ENCODE peak calls at places on chromosomes 6 and 20, in nine cellular contexts. K, O, C, E, I, G, L, T and W are unnamed samples.
A peak's percentile ranks its signal among the peaks of the same experiment; 100 is the strongest.

GRCh38 chr6:30890646-30891449 is 6.5 kb downstream of the DDR1 start:
- DNase-seq in G (no peak), O (peak; percentile 63), C (no peak), E (no peak), L (peak; percentile 7), T (no peak), I (no peak), K (no peak), W (no peak)

GRCh38 chr20:44714701-44715494 is at the start of gene CCN5:
- DNase-seq in T (no peak), G (peak; percentile 68), C (peak; percentile 91), O (peak; percentile 85), K (peak; percentile 64), I (peak; percentile 89), E (peak; percentile 97), L (peak; percentile 80), W (peak; percentile 88)

GRCh38 chr6:40315055-40315454 is 272.1 kb downstream of the LRFN2 start:
- DNase-seq in G (no peak), K (no peak), L (no peak), C (no peak), T (no peak), O (no peak), I (no peak), E (no peak), W (no peak)

GRCh38 chr6:136927313-136927712 is 5.2 kb downstream of the SLC35D3 start:
- DNase-seq in E (no peak), T (no peak), I (peak; percentile 6), O (no peak), L (no peak), G (peak; percentile 10), C (peak; percentile 25), K (peak; percentile 10), W (no peak)

GRCh38 chr20:22373164-22373895 is 211.0 kb downstream of the FOXA2 start:
- DNase-seq in T (no peak), C (no peak), L (no peak), E (no peak), I (no peak), O (no peak), G (no peak), K (no peak), W (no peak)

GRCh38 chr20:14963262-14963663 is 625.9 kb upstream of the FLRT3 start:
- DNase-seq in I (peak; percentile 94), O (no peak), K (no peak), T (no peak), L (no peak), C (peak; percentile 4), E (no peak), G (peak; percentile 35), W (no peak)

GRCh38 chr6:52233975-52234823 is 10.1 kb downstream of the IL17F start:
- DNase-seq in K (peak; percentile 63), E (no peak), T (no peak), O (no peak), C (peak; percentile 52), I (peak; percentile 90), L (no peak), G (peak; percentile 68), W (no peak)

GRCh38 chr6:85637579-85637978 is 5.1 kb downstream of the SYNCRIP start:
- DNase-seq in L (no peak), K (no peak), C (no peak), G (no peak), O (no peak), T (no peak), I (no peak), E (no peak), W (no peak)

GRCh38 chr6:130035211-130035610 is 16.8 kb downstream of the L3MBTL3 start:
- DNase-seq in L (no peak), E (no peak), T (no peak), K (peak; percentile 34), G (no peak), O (no peak), C (no peak), I (no peak), W (no peak)

GRCh38 chr20:9590189-9590588 is 75.8 kb downstream of the LAMP5 start:
- DNase-seq in C (peak; percentile 15), K (peak; percentile 77), E (no peak), L (no peak), G (no peak), T (no peak), O (no peak), I (peak; percentile 99), W (no peak)

GRCh38 chr6:105492706-105493673 is 90.1 kb upstream of the PREP start:
- DNase-seq in I (peak; percentile 31), K (peak; percentile 47), T (no peak), C (no peak), O (no peak), G (no peak), L (no peak), E (no peak), W (no peak)

GRCh38 chr6:165925474-165926156 is 242.0 kb downstream of the TBXT start:
- DNase-seq in K (peak; percentile 61), I (no peak), C (no peak), T (no peak), G (no peak), L (no peak), E (no peak), O (no peak), W (no peak)

GRCh38 chr6:44667668-44668390 is 280.3 kb downstream of the CDC5L start:
- DNase-seq in L (no peak), K (no peak), I (peak; percentile 34), O (no peak), E (no peak), G (peak; percentile 39), C (peak; percentile 39), T (peak; percentile 50), W (no peak)

GRCh38 chr6:44665683-44666082 is 278.2 kb downstream of the CDC5L start:
- DNase-seq in O (no peak), G (no peak), K (no peak), I (no peak), T (no peak), E (no peak), L (no peak), C (no peak), W (no peak)

GRCh38 chr6:44666324-44666723 is 278.8 kb downstream of the CDC5L start:
- DNase-seq in E (no peak), K (no peak), G (no peak), L (no peak), C (no peak), T (no peak), I (no peak), O (no peak), W (no peak)

GRCh38 chr6:44668391-44668930 is 281.0 kb downstream of the CDC5L start:
- DNase-seq in G (no peak), C (no peak), I (no peak), E (no peak), T (peak; percentile 39), L (no peak), K (no peak), O (no peak), W (no peak)

GRCh38 chr6:44667226-44667625 is 279.7 kb downstream of the CDC5L start:
- DNase-seq in T (no peak), E (no peak), G (peak; percentile 20), C (peak; percentile 94), O (no peak), L (no peak), I (peak; percentile 14), K (peak; percentile 77), W (no peak)
- H3K4me1 ChIP-seq in T (no peaks in the 10 kb centered on the region), E (peaks cover 5% of the 10 kb centered on the region), G (peaks cover 16% of the 10 kb centered on the region), C (peaks cover 6% of the 10 kb centered on the region), O (no peaks in the 10 kb centered on the region), L (no peaks in the 10 kb centered on the region), I (peaks cover 3% of the 10 kb centered on the region), K (peaks cover 26% of the 10 kb centered on the region), W (peaks cover 5% of the 10 kb centered on the region)

GRCh38 chr6:99617131-99617530 is 10.5 kb downstream of the PRDM13 start:
- DNase-seq in O (no peak), K (no peak), C (no peak), G (no peak), I (no peak), L (no peak), T (no peak), E (no peak), W (no peak)

GRCh38 chr6:99618649-99619408 is 12.2 kb downstream of the PRDM13 start:
- DNase-seq in T (no peak), I (no peak), K (no peak), C (no peak), L (no peak), O (no peak), G (no peak), E (no peak), W (no peak)

GRCh38 chr6:99613705-99614429 is 7.2 kb downstream of the PRDM13 start:
- DNase-seq in I (no peak), K (no peak), L (no peak), T (no peak), E (no peak), G (no peak), O (no peak), C (no peak), W (no peak)

GRCh38 chr6:99614430-99615161 is 8.0 kb downstream of the PRDM13 start:
- DNase-seq in C (no peak), O (peak; percentile 79), I (no peak), L (no peak), K (no peak), E (no peak), T (no peak), G (no peak), W (no peak)

DNA sequence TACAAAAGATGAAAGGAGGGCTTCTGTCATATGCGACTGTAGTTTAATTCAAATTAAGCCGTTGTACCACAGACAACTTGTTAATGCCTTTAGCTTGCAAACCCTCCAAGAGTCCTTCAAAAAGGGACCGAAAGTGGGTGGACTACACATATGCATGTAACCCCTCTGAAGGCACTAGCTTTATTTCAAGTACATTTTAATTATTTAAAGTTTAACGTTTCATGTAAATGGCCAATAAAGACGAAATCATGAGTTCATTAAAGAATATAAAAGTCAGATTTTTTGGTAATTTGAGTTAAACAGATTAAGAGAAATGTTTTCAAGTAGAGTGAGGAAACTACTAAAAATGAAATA is 12.8 kb downstream of the PRDM13 start:
- DNase-seq in E (no peak), T (no peak), I (no peak), G (no peak), C (no peak), O (no peak), K (no peak), L (no peak), W (no peak)
- H3K27me3 ChIP-seq in E (no peaks in the 10 kb centered on the region), T (peaks cover 42% of the 10 kb centered on the region), I (peaks cover 62% of the 10 kb centered on the region), G (no peaks in the 10 kb centered on the region), C (peaks cover 100% of the 10 kb centered on the region), O (peaks cover 53% of the 10 kb centered on the region), K (peaks cover 43% of the 10 kb centered on the region), L (peaks cover 10% of the 10 kb centered on the region), W (no peaks in the 10 kb centered on the region)

DNA sequence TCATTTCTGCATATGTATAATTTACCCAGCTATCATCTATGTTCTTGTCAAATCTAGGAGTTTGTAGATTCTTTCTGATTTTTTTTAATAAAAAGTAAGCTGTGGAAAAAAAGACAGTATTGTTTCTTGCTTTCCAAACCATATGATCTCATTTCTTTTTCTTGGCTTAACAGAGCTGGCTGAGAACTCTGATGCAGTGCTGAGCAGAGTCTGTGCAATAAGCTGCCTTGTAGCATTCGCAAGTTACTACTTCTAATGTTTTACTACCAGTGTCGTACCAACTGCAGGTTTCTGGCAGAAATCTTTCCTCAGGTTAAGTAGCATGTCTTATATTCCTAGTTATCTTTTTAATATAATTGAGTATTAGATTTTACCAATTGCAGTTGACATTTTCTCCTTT is 15.6 kb downstream of the RRBP1 start:
- DNase-seq in K (peak; percentile 60), L (no peak), G (no peak), E (no peak), C (peak; percentile 69), T (no peak), O (no peak), I (no peak), W (no peak)
- H3K4me1 ChIP-seq in K (peaks cover 27% of the 10 kb centered on the region), L (no peaks in the 10 kb centered on the region), G (peaks cover 59% of the 10 kb centered on the region), E (peaks cover 13% of the 10 kb centered on the region), C (no peaks in the 10 kb centered on the region), T (peaks cover 16% of the 10 kb centered on the region), O (peaks cover 15% of the 10 kb centered on the region), I (no peaks in the 10 kb centered on the region), W (peaks cover 2% of the 10 kb centered on the region)

GRCh38 chr6:34074064-34074739 is 71.7 kb downstream of the GRM4 start:
- DNase-seq in C (no peak), E (no peak), O (no peak), L (no peak), K (no peak), I (no peak), G (no peak), T (no peak), W (no peak)
- H3K27me3 ChIP-seq in C (no peaks in the 10 kb centered on the region), E (no peaks in the 10 kb centered on the region), O (no peaks in the 10 kb centered on the region), L (no peaks in the 10 kb centered on the region), K (peaks cover 30% of the 10 kb centered on the region), I (peaks cover 10% of the 10 kb centered on the region), G (peaks cover 5% of the 10 kb centered on the region), T (no peaks in the 10 kb centered on the region), W (no peaks in the 10 kb centered on the region)